ENCODE peak calls at places on chromosomes 6 and 20, in seven cellular contexts. L is activated CD8-positive, alpha-beta T cell treated with anti-CD3 and anti-CD28 coated beads for 36 hours; A is activated CD4-positive, alpha-beta T cell treated with anti-CD3 and anti-CD28 coated beads, Interleukin-2, amount 10 ng/mL, durations not matched to agents 7 days and 5 days; S is stimulated activated naive B cell treated with anti-CD40 and anti-IgM and Interleukin-4, amounts not matched to agents 10 μg/mL and 1 μg/mL and 100 μg/mL, for 72 hours; O is GM23338; Q is omental fat pad; D is ACHN. Z is an unnamed sample.

GRCh38 chr6:97189767-97190166 is 93.2 kb downstream of the MMS22L start:
- DNase-seq in L (no peak), A (no peak), S (no peak), O (no peak), Q (no peak), D (no peak), Z (no peak)

GRCh38 chr6:32700391-32701040 is 34.1 kb upstream of the HLA-DQB1 start:
- DNase-seq in L (peak), A (peak), S (no peak), O (peak), Q (no peak), D (peak), Z (peak)

GRCh38 chr6:142926494-142927273 is 18.3 kb downstream of the HIVEP2 start:
- DNase-seq in L (peak), A (peak), S (peak), O (peak), Q (peak), D (peak), Z (peak)

GRCh38 chr20:41006936-41007871 is 21.4 kb upstream of the TOP1 start:
- DNase-seq in L (no peak), A (no peak), S (no peak), O (no peak), Q (no peak), D (no peak), Z (no peak)

GRCh38 chr6:70864404-70864803 is 92.5 kb downstream of the B3GAT2 start:
- DNase-seq in L (no peak), A (no peak), S (no peak), O (peak), Q (no peak), D (no peak), Z (no peak)

GRCh38 chr20:25207960-25208534 is 12.5 kb downstream of the ENTPD6 start:
- DNase-seq in L (no peak), A (no peak), S (no peak), O (no peak), Q (no peak), D (no peak), Z (no peak)

GRCh38 chr6:118551063-118551672 is 3.1 kb downstream of the PLN start:
- DNase-seq in L (peak), A (no peak), S (no peak), O (peak), Q (no peak), D (peak), Z (no peak)

GRCh38 chr6:31441368-31442267 is 38.2 kb downstream of the MICA start:
- DNase-seq in L (peak), A (peak), S (no peak), O (peak), Q (peak), D (peak), Z (peak)

GRCh38 chr6:143549221-143549620 is 37.7 kb upstream of the FUCA2 start:
- DNase-seq in L (no peak), A (no peak), S (no peak), O (no peak), Q (no peak), D (no peak), Z (no peak)

GRCh38 chr20:11204926-11205768 is 531.3 kb upstream of the JAG1 start:
- DNase-seq in L (peak), A (peak), S (no peak), O (peak), Q (no peak), D (peak), Z (peak)

GRCh38 chr20:57170343-57170742 is 96.1 kb downstream of the BMP7 start:
- DNase-seq in L (no peak), A (no peak), S (no peak), O (no peak), Q (no peak), D (no peak), Z (no peak)

GRCh38 chr6:162151050-162151658 is 576.4 kb downstream of the PRKN start:
- DNase-seq in L (no peak), A (no peak), S (no peak), O (no peak), Q (no peak), D (no peak), Z (no peak)

GRCh38 chr20:43721429-43722152 is 5.2 kb downstream of the GTSF1L start:
- DNase-seq in L (no peak), A (no peak), S (no peak), O (peak), Q (no peak), D (no peak), Z (no peak)

GRCh38 chr6:38353310-38354032 is 286.3 kb downstream of the BTBD9 start:
- DNase-seq in L (no peak), A (no peak), S (no peak), O (no peak), Q (no peak), D (no peak), Z (no peak)

GRCh38 chr6:64249129-64249528 is 613.5 kb downstream of the PHF3 start:
- DNase-seq in L (no peak), A (no peak), S (no peak), O (no peak), Q (no peak), D (no peak), Z (no peak)

GRCh38 chr20:41221614-41222218 is 84.4 kb downstream of the PLCG1 start:
- DNase-seq in L (no peak), A (no peak), S (no peak), O (no peak), Q (no peak), D (no peak), Z (peak)